ENCODE peak calls at places on chromosomes 2 and 18, in eight cellular contexts. A is fibroblast of pulmonary artery, F is GM13976, T is Calu3, Y is hepatocyte, N is AG10803, B is neural progenitor cell, S is transverse colon. V is an unnamed sample.

GRCh38 chr2:214710729-214711128 is 98.8 kb downstream of the BARD1 start:
- DNase-seq in A (no peak), F (no peak), T (no peak), Y (no peak), N (no peak), B (no peak), S (no peak), V (no peak)

GRCh38 chr2:137872577-137872976 is 91.7 kb upstream of the HNMT start:
- DNase-seq in A (no peak), F (no peak), T (no peak), Y (no peak), N (no peak), B (no peak), S (no peak), V (no peak)

GRCh38 chr2:214100488-214100887 is 310.4 kb upstream of the VWC2L start:
- DNase-seq in A (no peak), F (no peak), T (no peak), Y (no peak), N (no peak), B (no peak), S (no peak), V (no peak)

GRCh38 chr18:71252351-71252862 is 963.6 kb downstream of the SOCS6 start:
- DNase-seq in A (peak), F (no peak), T (no peak), Y (no peak), N (no peak), B (no peak), S (no peak), V (no peak)

GRCh38 chr2:48173141-48173540 is 266.8 kb upstream of the FBXO11 start:
- DNase-seq in A (no peak), F (no peak), T (no peak), Y (no peak), N (no peak), B (no peak), S (no peak), V (no peak)

GRCh38 chr2:159462961-159463360 is 153.4 kb downstream of the BAZ2B start:
- DNase-seq in A (no peak), F (no peak), T (no peak), Y (no peak), N (no peak), B (no peak), S (no peak), V (no peak)

GRCh38 chr2:219405451-219405850 is 12.7 kb upstream of the DES start:
- DNase-seq in A (no peak), F (no peak), T (no peak), Y (no peak), N (no peak), B (peak), S (no peak), V (no peak)

GRCh38 chr2:21256006-21256405 is 132.2 kb downstream of the TDRD15 start:
- DNase-seq in A (peak), F (peak), T (peak), Y (no peak), N (no peak), B (peak), S (peak), V (no peak)

GRCh38 chr18:28713026-28713425 is 536.1 kb upstream of the CDH2 start:
- DNase-seq in A (no peak), F (no peak), T (no peak), Y (no peak), N (no peak), B (no peak), S (no peak), V (no peak)

GRCh38 chr2:20745924-20746555 is 76.9 kb downstream of the LDAH start:
- DNase-seq in A (peak), F (no peak), T (no peak), Y (no peak), N (peak), B (no peak), S (no peak), V (no peak)

DNA sequence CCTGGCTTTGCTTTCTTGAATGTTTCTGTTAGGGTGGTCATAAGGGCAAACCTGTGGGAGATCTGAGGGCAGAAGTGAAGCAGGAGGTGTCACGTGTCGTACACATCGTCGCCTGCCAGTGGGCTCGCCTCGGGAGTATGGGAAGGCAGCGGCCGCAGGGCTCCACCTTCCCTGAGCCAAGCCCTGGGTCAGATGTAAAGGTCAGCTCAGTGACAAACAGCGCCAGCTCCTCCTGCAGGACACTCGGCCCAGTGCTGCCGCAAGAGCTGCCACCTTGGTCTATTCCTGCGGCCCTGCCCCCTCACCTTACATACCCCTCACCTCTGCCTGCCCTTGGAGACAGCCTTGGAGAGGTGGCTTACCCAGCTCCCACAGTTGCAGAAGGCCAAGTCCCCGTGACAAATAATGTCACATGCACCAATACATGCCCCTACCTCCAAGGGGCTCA is 64.2 kb downstream of the PSMG2 start:
- DNase-seq in A (no peak), F (no peak), T (no peak), Y (peak), N (no peak), B (peak), S (no peak), V (no peak)
- TF ChIP-seq CTCF in A (no peak), F (no peak), T (peak), Y (peak), N (no peak), B (peak), S (no peak), V (no peak)

DNA sequence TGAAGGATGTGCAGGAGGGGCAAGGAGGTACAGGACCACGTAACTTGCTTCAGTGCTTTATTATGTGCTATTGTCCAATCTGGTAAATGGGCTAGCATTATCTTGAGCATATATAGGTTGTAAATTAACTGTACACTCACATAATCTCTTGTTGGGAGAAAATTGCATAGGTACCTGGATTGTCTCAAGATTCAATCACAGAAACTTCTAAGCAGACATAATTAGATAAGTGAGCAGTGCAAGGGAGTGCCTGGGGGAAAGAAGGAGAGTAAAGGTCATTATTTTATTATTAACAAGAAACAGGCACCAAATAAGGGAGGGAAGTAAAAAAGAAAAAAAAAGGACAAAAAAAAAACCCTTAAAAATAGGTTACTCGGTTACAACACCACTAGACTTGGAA is 186.2 kb downstream of the MBD5 start:
- DNase-seq in A (no peak), F (no peak), T (no peak), Y (no peak), N (no peak), B (no peak), S (no peak), V (no peak)
- TF ChIP-seq CTCF in A (no peak), F (no peak), T (no peak), Y (no peak), N (no peak), B (no peak), S (no peak), V (no peak)

DNA sequence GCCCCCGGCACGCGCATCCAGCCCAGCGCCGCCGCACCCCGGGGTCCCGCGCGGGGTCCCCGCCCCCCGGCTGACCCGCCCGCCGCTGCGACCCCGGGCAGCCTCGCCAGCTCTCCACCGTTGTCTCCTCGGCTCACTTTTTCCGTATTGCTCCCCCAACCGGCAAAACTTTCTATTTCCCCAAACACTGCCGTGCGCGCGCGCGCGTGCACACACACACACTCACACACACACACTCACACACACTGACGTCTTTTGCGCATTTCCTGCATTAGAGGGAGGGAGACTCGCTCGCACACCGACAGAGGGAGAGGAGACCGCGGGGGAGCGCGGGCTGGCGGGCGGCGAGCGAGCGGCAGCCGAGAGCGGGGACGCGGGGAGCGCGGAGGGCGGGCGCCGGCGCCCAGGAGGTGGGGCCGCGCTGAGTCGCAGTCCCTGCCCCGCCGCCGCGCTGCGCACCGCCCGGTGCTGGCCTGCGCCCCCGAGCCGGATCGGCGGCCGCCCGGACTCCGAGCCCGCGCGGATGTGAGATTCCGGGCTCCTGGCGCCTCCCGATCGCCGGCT is 542 bp upstream of the PRKCE start:
- DNase-seq in A (peak), F (peak), T (peak), Y (peak), N (peak), B (peak), S (peak), V (peak)
- TF ChIP-seq CTCF in A (peak), F (peak), T (peak), Y (peak), N (peak), B (peak), S (peak), V (no peak)

GRCh38 chr18:46856975-46857374 is 60.3 kb downstream of the PIAS2 start:
- DNase-seq in A (peak), F (peak), T (no peak), Y (no peak), N (peak), B (no peak), S (no peak), V (no peak)
- TF ChIP-seq CTCF in A (no peak), F (no peak), T (no peak), Y (no peak), N (no peak), B (no peak), S (no peak), V (no peak)

GRCh38 chr2:36672199-36672598 is 24.3 kb upstream of the VIT start:
- DNase-seq in A (peak), F (no peak), T (peak), Y (peak), N (peak), B (peak), S (no peak), V (no peak)
- TF ChIP-seq CTCF in A (peak), F (no peak), T (peak), Y (peak), N (peak), B (peak), S (no peak), V (no peak)

GRCh38 chr2:110679337-110679707 is 1.5 kb upstream of the BUB1 start:
- DNase-seq in A (peak), F (no peak), T (no peak), Y (peak), N (no peak), B (no peak), S (no peak), V (no peak)
- TF ChIP-seq CTCF in A (no peak), F (no peak), T (no peak), Y (no peak), N (no peak), B (no peak), S (no peak), V (no peak)

GRCh38 chr2:180656455-180656847 is 324.0 kb upstream of the UBE2E3 start:
- DNase-seq in A (peak), F (no peak), T (peak), Y (peak), N (peak), B (no peak), S (no peak), V (no peak)
- TF ChIP-seq CTCF in A (no peak), F (no peak), T (no peak), Y (no peak), N (no peak), B (no peak), S (no peak), V (no peak)

DNA sequence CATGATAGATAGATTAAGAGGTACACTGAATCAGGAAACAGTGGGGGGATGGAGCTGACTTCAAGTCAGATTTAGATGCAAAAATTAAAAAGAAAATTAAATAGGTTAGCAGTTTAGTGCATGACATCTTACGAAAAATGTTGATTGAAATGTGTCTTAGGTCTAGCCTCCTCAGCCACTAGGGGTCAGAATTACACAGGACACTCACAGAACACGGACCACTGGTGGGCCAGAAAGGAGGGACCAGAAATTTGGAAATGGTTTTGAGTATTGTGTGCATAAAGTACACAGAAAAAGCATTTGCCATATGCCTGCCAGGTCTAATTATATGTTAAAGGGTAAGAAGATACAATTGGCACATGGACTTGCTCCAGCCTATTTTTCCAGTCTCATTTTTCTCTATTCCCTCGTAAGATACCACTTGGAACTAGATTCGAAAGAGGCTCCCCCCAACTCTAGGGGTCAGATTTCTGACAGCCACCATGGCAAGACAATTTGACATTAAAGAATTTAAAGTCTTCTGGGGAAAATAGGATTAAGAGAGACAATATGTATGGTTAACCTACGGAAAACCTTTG is 550.2 kb upstream of the SETBP1 start:
- DNase-seq in A (peak), F (peak), T (peak), Y (peak), N (peak), B (peak), S (peak), V (no peak)
- TF ChIP-seq CTCF in A (peak), F (peak), T (peak), Y (peak), N (peak), B (peak), S (peak), V (no peak)

GRCh38 chr2:237867465-237867864 is 8.0 kb downstream of the RAMP1 start:
- DNase-seq in A (no peak), F (no peak), T (peak), Y (peak), N (no peak), B (no peak), S (no peak), V (no peak)

GRCh38 chr2:237866119-237866621 is 6.7 kb downstream of the RAMP1 start:
- DNase-seq in A (peak), F (no peak), T (peak), Y (peak), N (peak), B (no peak), S (no peak), V (no peak)

GRCh38 chr2:237864030-237864931 is 4.9 kb downstream of the RAMP1 start:
- DNase-seq in A (no peak), F (peak), T (no peak), Y (no peak), N (no peak), B (no peak), S (no peak), V (no peak)

GRCh38 chr2:237864940-237865622 is 5.7 kb downstream of the RAMP1 start:
- DNase-seq in A (peak), F (no peak), T (peak), Y (peak), N (peak), B (no peak), S (no peak), V (no peak)

GRCh38 chr2:237865623-237866041 is 6.2 kb downstream of the RAMP1 start:
- DNase-seq in A (no peak), F (no peak), T (no peak), Y (no peak), N (no peak), B (peak), S (no peak), V (no peak)
- TF ChIP-seq CTCF in A (peak), F (no peak), T (no peak), Y (no peak), N (peak), B (no peak), S (no peak), V (no peak)

V was measured in omental fat pad.